ENCODE peak calls at places on chromosomes 7 and 10, in five cellular contexts. Q, T, Z, G and P are unnamed samples.
A peak's percentile ranks its signal among the peaks of the same experiment; 100 is the strongest.

GRCh38 chr7:91569702-91570457 is 305.6 kb downstream of the FZD1 start:
- DNase-seq in Q (no peak), T (no peak), Z (no peak), G (no peak), P (no peak)

GRCh38 chr7:37400022-37400421 is 48.6 kb downstream of the ELMO1 start:
- DNase-seq in Q (no peak), T (no peak), Z (no peak), G (no peak), P (no peak)

GRCh38 chr7:55887786-55888185 is 530 bp downstream of the ZNF713 start:
- DNase-seq in Q (no peak), T (no peak), Z (no peak), G (no peak), P (no peak)

GRCh38 chr7:84216477-84216876 is 21.9 kb upstream of the SEMA3A start:
- DNase-seq in Q (no peak), T (no peak), Z (no peak), G (no peak), P (no peak)

GRCh38 chr10:35353399-35353798 is 17.1 kb downstream of the CCNY start:
- DNase-seq in Q (no peak), T (no peak), Z (no peak), G (no peak), P (no peak)

GRCh38 chr7:20786049-20786412 is 655 bp downstream of the SP8 start:
- DNase-seq in Q (no peak), T (no peak), Z (no peak), G (no peak), P (no peak)

GRCh38 chr10:84214612-84215235 is 10.6 kb downstream of the LRIT2 start:
- DNase-seq in Q (no peak), T (no peak), Z (peak; percentile 55), G (peak; percentile 26), P (no peak)

GRCh38 chr10:79555910-79556309 is 4.3 kb downstream of the SFTPA2 start:
- DNase-seq in Q (no peak), T (no peak), Z (no peak), G (no peak), P (no peak)

GRCh38 chr7:36305648-36306047 is 84.0 kb upstream of the ANLN start:
- DNase-seq in Q (no peak), T (no peak), Z (no peak), G (no peak), P (no peak)

GRCh38 chr10:31426425-31426824 is 107.4 kb downstream of the ZEB1 start:
- DNase-seq in Q (no peak), T (no peak), Z (no peak), G (peak; percentile 38), P (peak; percentile 10)

GRCh38 chr10:4686644-4686996 is 139.4 kb upstream of the AKR1E2 start:
- DNase-seq in Q (no peak), T (no peak), Z (peak; percentile 53), G (peak; percentile 99), P (no peak)

GRCh38 chr10:130127612-130128607 is 8.3 kb upstream of the GLRX3 start:
- DNase-seq in Q (peak; percentile 35), T (peak; percentile 37), Z (peak; percentile 61), G (peak; percentile 66), P (no peak)

GRCh38 chr10:131534836-131535235 is 223.3 kb upstream of the TCERG1L start:
- DNase-seq in Q (no peak), T (no peak), Z (no peak), G (no peak), P (no peak)

GRCh38 chr10:60399343-60399742 is 9.7 kb upstream of the ANK3 start:
- DNase-seq in Q (no peak), T (no peak), Z (no peak), G (peak; percentile 83), P (no peak)

GRCh38 chr7:6614941-6615737 is at the start of gene ZNF853:
- DNase-seq in Q (no peak), T (no peak), Z (peak; percentile 31), G (no peak), P (no peak)

GRCh38 chr7:90262438-90262837 is 17.5 kb downstream of the CFAP69 start:
- DNase-seq in Q (no peak), T (no peak), Z (no peak), G (peak; percentile 21), P (no peak)

GRCh38 chr10:127550861-127551260 is 1.8 kb downstream of the NPS start:
- DNase-seq in Q (no peak), T (no peak), Z (no peak), G (no peak), P (no peak)

GRCh38 chr7:134324107-134324506 is 7.4 kb upstream of the SLC35B4 start:
- DNase-seq in Q (no peak), T (no peak), Z (no peak), G (no peak), P (no peak)

GRCh38 chr7:28291559-28291958 is 111.0 kb upstream of the JAZF1 start:
- DNase-seq in Q (no peak), T (no peak), Z (no peak), G (no peak), P (no peak)

GRCh38 chr7:29748286-29749099 is 57.8 kb upstream of the WIPF3 start:
- DNase-seq in Q (no peak), T (no peak), Z (no peak), G (peak; percentile 15), P (peak; percentile 12)

GRCh38 chr7:55187701-55188491 is 169.1 kb downstream of the EGFR start:
- DNase-seq in Q (no peak), T (no peak), Z (no peak), G (no peak), P (no peak)

GRCh38 chr7:42770106-42770505 is 141.8 kb downstream of the C7orf25 start:
- DNase-seq in Q (no peak), T (no peak), Z (no peak), G (peak; percentile 38), P (no peak)

GRCh38 chr7:47571355-47572100 is 10.4 kb downstream of the TNS3 start:
- DNase-seq in Q (no peak), T (no peak), Z (no peak), G (peak; percentile 61), P (no peak)